ENCODE peak calls at places on chromosomes 6 and 20, in four cellular contexts. Y, G, F and V are unnamed samples. For H3K4me1, the result is how much of the 10 kb centered on the place peaks cover.

GRCh38 chr6:138085839-138086222 is 21.4 kb downstream of the PERP start:
- DNase-seq in G (no peak), Y (no peak), F (no peak), V (no peak)

GRCh38 chr20:11229772-11230171 is 556.0 kb upstream of the JAG1 start:
- DNase-seq in F (peak), G (peak), Y (peak), V (peak)

GRCh38 chr6:38134704-38135088 is 315.2 kb downstream of the ZFAND3 start:
- DNase-seq in Y (no peak), G (no peak), F (no peak), V (no peak)

GRCh38 chr6:105993769-105994521 is 92.2 kb upstream of the PRDM1 start:
- DNase-seq in F (no peak), G (no peak), Y (peak), V (no peak)

GRCh38 chr20:1588166-1588868 is 30.8 kb upstream of the SIRPD start:
- DNase-seq in G (no peak), F (no peak), Y (no peak), V (peak)

GRCh38 chr6:33815854-33816253 is 12.1 kb upstream of the MLN start:
- DNase-seq in Y (no peak), F (peak), G (no peak), V (no peak)

GRCh38 chr6:145903356-145904102 is 60.6 kb downstream of the SHPRH start:
- DNase-seq in F (no peak), G (no peak), Y (no peak), V (no peak)

GRCh38 chr6:33061987-33062386 is 11.5 kb downstream of the HLA-DPA1 start:
- DNase-seq in Y (no peak), F (peak), G (peak), V (no peak)

GRCh38 chr6:135419162-135419561 is 78.4 kb downstream of the AHI1 start:
- DNase-seq in F (no peak), Y (no peak), G (peak), V (no peak)

GRCh38 chr20:24965065-24965919 is 16.2 kb downstream of the CST7 start:
- DNase-seq in F (no peak), Y (no peak), G (no peak), V (no peak)

GRCh38 chr20:62032606-62033368 is 32.9 kb downstream of the TAF4 start:
- DNase-seq in Y (no peak), F (no peak), G (no peak), V (no peak)

GRCh38 chr6:18444176-18444575 is 57.0 kb downstream of the RNF144B start:
- DNase-seq in G (no peak), F (no peak), Y (no peak), V (no peak)

GRCh38 chr6:80742481-80742880 is 636.0 kb downstream of the BCKDHB start:
- DNase-seq in F (peak), Y (no peak), G (no peak), V (no peak)

GRCh38 chr6:53910834-53911233 is 116.0 kb downstream of the LRRC1 start:
- DNase-seq in Y (no peak), F (no peak), G (no peak), V (no peak)

GRCh38 chr6:42201382-42201781 is 6.6 kb upstream of the GUCA1B start:
- DNase-seq in G (no peak), F (no peak), Y (no peak), V (no peak)

GRCh38 chr6:1129141-1129540 is 182.8 kb upstream of the FOXQ1 start:
- DNase-seq in G (no peak), Y (no peak), F (no peak), V (no peak)

GRCh38 chr6:38755207-38755606 is 40.1 kb downstream of the DNAH8 start:
- DNase-seq in Y (no peak), F (no peak), G (peak), V (no peak)

GRCh38 chr20:19935842-19936241 is 81.3 kb upstream of the NAA20 start:
- DNase-seq in G (peak), Y (no peak), F (no peak), V (no peak)

GRCh38 chr20:48284837-48285236 is 499.6 kb upstream of the SULF2 start:
- DNase-seq in Y (no peak), G (peak), F (no peak), V (no peak)

GRCh38 chr6:5173862-5174643 is 86.7 kb downstream of the LYRM4 start:
- DNase-seq in F (peak), Y (no peak), G (no peak), V (no peak)

GRCh38 chr6:131682427-131682826 is 18.8 kb downstream of the OR2A4 start:
- DNase-seq in F (no peak), G (no peak), Y (no peak), V (no peak)

GRCh38 chr6:131688286-131688685 is 12.9 kb downstream of the OR2A4 start:
- DNase-seq in G (no peak), Y (no peak), F (no peak), V (no peak)

GRCh38 chr6:131687022-131687421 is 14.2 kb downstream of the OR2A4 start:
- DNase-seq in F (no peak), G (no peak), Y (no peak), V (no peak)

GRCh38 chr6:131683479-131683878 is 17.7 kb downstream of the OR2A4 start:
- DNase-seq in F (no peak), Y (no peak), G (peak), V (no peak)

DNA sequence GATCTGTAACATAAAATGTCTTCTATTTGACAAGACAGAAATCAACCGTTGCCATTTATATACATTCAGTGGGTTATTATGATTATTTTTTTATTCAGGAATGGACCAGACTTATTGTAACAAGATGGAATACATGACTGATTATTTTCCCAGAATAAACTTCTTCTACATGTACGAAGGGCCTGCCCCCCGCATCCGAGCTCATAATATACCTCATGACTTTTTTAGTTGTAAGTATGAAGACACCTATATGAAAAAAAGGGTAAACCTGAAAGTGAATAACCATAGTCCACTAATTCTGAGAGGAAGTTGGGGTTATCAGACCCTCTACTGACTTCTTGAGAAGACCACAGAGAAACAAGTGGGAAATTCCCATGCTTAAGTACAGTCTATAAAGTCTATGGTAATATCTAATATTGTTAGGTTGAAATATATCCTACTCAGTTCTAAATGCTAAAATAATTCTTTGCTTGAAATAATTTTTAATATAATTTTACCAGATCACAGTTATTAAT is 15.9 kb downstream of the OR2A4 start:
- DNase-seq in Y (no peak), F (no peak), G (no peak), V (no peak)
- H3K4me3 ChIP-seq in Y (no peak), F (no peak), G (no peak), V (no peak)

DNA sequence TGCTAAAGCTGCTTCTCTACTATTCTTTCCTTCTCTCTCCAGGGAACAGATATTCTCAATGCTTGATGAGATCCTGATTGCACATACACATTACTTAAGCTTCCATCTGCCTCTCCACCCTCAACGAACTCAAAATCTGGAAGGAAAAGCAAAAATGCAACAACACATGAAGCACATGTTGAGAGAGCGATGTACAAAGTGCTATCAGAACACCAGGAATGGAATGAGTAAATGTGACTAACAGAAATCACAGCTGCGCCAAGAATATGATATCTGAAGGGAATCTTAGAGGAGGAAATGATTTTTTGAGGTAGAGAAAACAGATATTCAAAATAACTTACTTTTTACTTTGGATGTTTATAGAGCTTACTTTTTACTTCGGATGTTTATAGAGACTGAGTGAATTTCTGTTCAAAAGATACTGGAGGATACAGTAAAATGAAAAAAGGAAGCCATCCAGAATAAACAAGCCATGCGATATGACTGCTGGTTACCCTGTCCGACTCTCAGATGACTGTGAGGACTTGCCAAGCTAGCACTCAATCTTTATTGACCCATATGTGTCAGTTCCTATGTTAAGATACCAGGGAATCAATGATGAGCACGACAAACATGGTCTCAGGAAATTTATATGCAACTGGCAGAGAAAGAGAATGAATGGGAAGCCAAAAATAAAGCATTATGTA is 101.9 kb downstream of the SMLR1 start:
- DNase-seq in Y (no peak), G (peak), F (no peak), V (no peak)
- H3K4me1 ChIP-seq in Y (under half), G (under half), F (under half), V (under half)

DNA sequence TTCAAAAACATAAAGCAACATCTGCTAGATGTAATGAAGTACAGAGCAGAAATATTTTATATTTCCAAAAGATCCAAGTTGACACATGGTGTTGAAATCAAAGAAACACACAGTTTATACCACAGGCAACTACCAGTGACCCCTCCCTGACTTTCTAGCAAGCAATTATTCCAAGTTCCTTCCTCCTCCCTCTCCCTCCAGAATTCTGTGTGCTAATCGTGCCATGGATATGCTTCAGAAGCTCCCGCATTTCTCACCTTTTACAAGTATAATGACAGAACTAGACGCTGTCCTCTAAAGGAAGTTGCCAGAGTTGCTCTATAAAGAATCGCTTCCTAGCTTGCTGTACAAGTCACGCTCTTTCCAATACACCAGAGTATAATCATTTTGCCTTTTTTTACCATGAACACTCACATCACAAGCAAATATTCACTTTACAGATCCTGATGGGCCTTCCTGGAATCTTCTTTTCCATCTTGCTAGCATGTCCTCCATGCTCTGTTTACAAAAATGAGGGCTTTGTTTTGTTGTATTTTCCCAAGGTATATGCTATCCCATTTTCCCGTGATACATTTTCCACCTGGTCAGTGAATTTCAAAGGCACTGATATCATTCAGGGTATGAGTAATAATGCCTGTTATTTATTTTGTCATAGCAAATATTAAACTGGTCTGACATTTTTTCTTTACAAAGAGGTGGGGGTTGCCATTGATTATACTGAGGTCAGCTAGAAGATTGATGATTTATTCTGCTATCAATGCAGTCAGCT is 64.4 kb downstream of the ARHGAP18 start:
- DNase-seq in Y (no peak), G (peak), F (no peak), V (no peak)
- H3K27ac ChIP-seq in Y (peak), G (peak), F (no peak), V (no peak)

DNA sequence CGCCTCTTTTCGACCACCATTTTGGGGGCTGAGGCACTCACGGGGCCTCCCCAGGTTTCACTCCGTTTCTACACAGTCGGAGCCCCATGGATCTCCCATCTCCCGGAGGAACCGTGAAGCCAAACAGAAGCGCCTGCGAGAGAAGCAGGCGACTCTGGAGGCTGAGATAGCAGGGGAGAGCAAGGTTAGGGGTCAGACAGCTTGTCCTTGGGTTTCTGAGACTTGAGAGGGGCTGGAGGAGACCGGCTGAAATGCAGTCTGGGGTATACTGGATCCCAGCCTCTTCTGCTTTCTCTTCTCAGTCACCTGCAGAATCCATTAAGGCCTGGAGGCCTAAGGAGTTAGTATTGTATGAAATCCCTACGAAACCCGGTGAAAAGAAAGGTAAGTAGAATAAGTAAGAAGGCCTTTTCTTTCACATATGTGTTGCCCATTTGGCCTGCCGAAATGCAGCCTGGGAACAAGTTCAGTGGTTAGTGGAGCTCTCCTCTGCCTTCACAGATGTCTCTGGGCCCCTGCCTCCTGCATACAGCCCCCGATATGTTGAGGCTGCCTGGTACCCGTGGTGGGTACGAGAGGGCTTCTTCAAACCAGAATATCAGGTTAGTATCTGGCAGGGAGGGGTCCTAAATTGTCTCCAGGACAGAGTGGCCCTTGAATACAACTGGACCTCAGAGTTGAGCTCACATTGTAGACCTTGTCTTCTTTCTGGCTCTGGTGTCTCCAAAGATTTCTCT is 984 bp downstream of the VARS2 start:
- DNase-seq in F (peak), G (no peak), Y (no peak), V (no peak)
- H3K4me3 ChIP-seq in F (peak), G (peak), Y (peak), V (peak)

GRCh38 chr20:57246008-57246407 is 20.4 kb downstream of the BMP7 start:
- DNase-seq in G (no peak), Y (no peak), F (no peak), V (no peak)
- H3K4me1 ChIP-seq in G (under half), Y (under half), F (under half), V (under half)

DNA sequence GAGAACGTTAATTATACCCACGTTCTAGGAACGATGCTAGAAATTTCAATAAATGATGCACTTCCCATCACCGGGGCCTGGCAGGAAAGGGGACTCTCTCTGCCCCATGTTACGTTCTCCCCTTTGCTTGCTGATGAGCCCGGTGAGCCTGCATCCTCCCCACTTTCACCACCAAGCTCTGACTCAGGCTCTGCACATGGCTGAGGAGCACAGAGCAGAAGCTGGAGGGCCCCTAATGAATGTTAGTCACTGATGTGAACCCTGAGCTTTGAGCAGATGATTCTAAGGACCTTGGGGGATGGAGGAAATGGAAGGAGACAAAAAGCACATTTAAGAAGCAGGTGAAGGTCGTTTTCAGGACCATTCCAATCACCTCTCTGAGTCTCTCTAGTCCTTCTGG is 468.2 kb upstream of the ARID1B start:
- DNase-seq in Y (no peak), F (no peak), G (no peak), V (no peak)
- H3K27ac ChIP-seq in Y (no peak), F (no peak), G (no peak), V (no peak)